ENCODE peak calls at places on chromosomes 6 and 20, in eight cellular contexts. One of them, this sample, is unnamed.

GRCh38 chr6:34616230-34616591 is 60.1 kb upstream of the SPDEF start:
- DNase-seq in SJSA1: no peak
- DNase-seq in neural progenitor cell: no peak
- DNase-seq in trophoblast cell: no peak
- DNase-seq in transverse colon: no peak
- DNase-seq in mammary epithelial cell: no peak
- DNase-seq in adrenal gland: no peak
- DNase-seq in tibial artery: no peak
- DNase-seq in this sample: no peak

GRCh38 chr20:9330151-9330550 is 184.2 kb upstream of the LAMP5 start:
- DNase-seq in trophoblast cell: no peak
- DNase-seq in mammary epithelial cell: no peak
- DNase-seq in SJSA1: no peak
- DNase-seq in tibial artery: no peak
- DNase-seq in transverse colon: peak; percentile 49
- DNase-seq in neural progenitor cell: no peak
- DNase-seq in adrenal gland: no peak
- DNase-seq in this sample: no peak

GRCh38 chr6:140566706-140567330 is 1192.4 kb upstream of the CITED2 start:
- DNase-seq in transverse colon: no peak
- DNase-seq in tibial artery: no peak
- DNase-seq in neural progenitor cell: no peak
- DNase-seq in adrenal gland: no peak
- DNase-seq in SJSA1: no peak
- DNase-seq in mammary epithelial cell: peak; percentile 55
- DNase-seq in trophoblast cell: no peak
- DNase-seq in this sample: no peak

GRCh38 chr20:50462093-50462685 is 48.0 kb upstream of the PTPN1 start:
- DNase-seq in mammary epithelial cell: no peak
- DNase-seq in trophoblast cell: peak; percentile 93
- DNase-seq in tibial artery: no peak
- DNase-seq in adrenal gland: no peak
- DNase-seq in SJSA1: no peak
- DNase-seq in neural progenitor cell: no peak
- DNase-seq in transverse colon: no peak
- DNase-seq in this sample: no peak

GRCh38 chr6:13427838-13428527 is 59.4 kb downstream of the GFOD1 start:
- DNase-seq in neural progenitor cell: no peak
- DNase-seq in trophoblast cell: no peak
- DNase-seq in tibial artery: no peak
- DNase-seq in mammary epithelial cell: no peak
- DNase-seq in adrenal gland: no peak
- DNase-seq in transverse colon: peak; percentile 59
- DNase-seq in SJSA1: no peak
- DNase-seq in this sample: no peak

GRCh38 chr6:144978208-144978607 is 693.1 kb downstream of the UTRN start:
- DNase-seq in trophoblast cell: no peak
- DNase-seq in transverse colon: no peak
- DNase-seq in mammary epithelial cell: no peak
- DNase-seq in neural progenitor cell: no peak
- DNase-seq in adrenal gland: no peak
- DNase-seq in tibial artery: no peak
- DNase-seq in SJSA1: no peak
- DNase-seq in this sample: no peak

GRCh38 chr6:55898342-55898741 is 23.0 kb upstream of the BMP5 start:
- DNase-seq in trophoblast cell: no peak
- DNase-seq in tibial artery: no peak
- DNase-seq in mammary epithelial cell: no peak
- DNase-seq in transverse colon: no peak
- DNase-seq in SJSA1: no peak
- DNase-seq in adrenal gland: no peak
- DNase-seq in neural progenitor cell: no peak
- DNase-seq in this sample: no peak

GRCh38 chr6:107396226-107396625 is 63.1 kb downstream of the PDSS2 start:
- DNase-seq in SJSA1: no peak
- DNase-seq in transverse colon: peak; percentile 16
- DNase-seq in tibial artery: no peak
- DNase-seq in neural progenitor cell: no peak
- DNase-seq in adrenal gland: no peak
- DNase-seq in mammary epithelial cell: no peak
- DNase-seq in trophoblast cell: no peak
- DNase-seq in this sample: no peak

GRCh38 chr6:160030103-160030502 is 61.2 kb downstream of the IGF2R start:
- DNase-seq in transverse colon: peak; percentile 71
- DNase-seq in mammary epithelial cell: peak; percentile 69
- DNase-seq in adrenal gland: peak; percentile 80
- DNase-seq in neural progenitor cell: peak; percentile 80
- DNase-seq in trophoblast cell: peak; percentile 18
- DNase-seq in tibial artery: peak; percentile 91
- DNase-seq in SJSA1: peak; percentile 88
- DNase-seq in this sample: peak; percentile 100

GRCh38 chr20:1130058-1130694 is 11.8 kb downstream of the PSMF1 start:
- DNase-seq in mammary epithelial cell: no peak
- DNase-seq in tibial artery: no peak
- DNase-seq in adrenal gland: no peak
- DNase-seq in transverse colon: no peak
- DNase-seq in trophoblast cell: no peak
- DNase-seq in SJSA1: no peak
- DNase-seq in neural progenitor cell: no peak
- DNase-seq in this sample: no peak

GRCh38 chr6:38725414-38726183 is 10.5 kb downstream of the DNAH8 start:
- DNase-seq in SJSA1: no peak
- DNase-seq in transverse colon: no peak
- DNase-seq in neural progenitor cell: no peak
- DNase-seq in tibial artery: no peak
- DNase-seq in adrenal gland: no peak
- DNase-seq in trophoblast cell: no peak
- DNase-seq in mammary epithelial cell: peak; percentile 17
- DNase-seq in this sample: peak; percentile 30

GRCh38 chr6:150269857-150270223 is 99.0 kb upstream of the IYD start:
- DNase-seq in SJSA1: no peak
- DNase-seq in trophoblast cell: peak; percentile 68
- DNase-seq in mammary epithelial cell: peak; percentile 100
- DNase-seq in adrenal gland: no peak
- DNase-seq in neural progenitor cell: no peak
- DNase-seq in transverse colon: no peak
- DNase-seq in tibial artery: no peak
- DNase-seq in this sample: no peak

GRCh38 chr6:31620586-31621319 is at the start of gene PRRC2A:
- DNase-seq in transverse colon: peak; percentile 96
- DNase-seq in SJSA1: peak; percentile 85
- DNase-seq in tibial artery: no peak
- DNase-seq in mammary epithelial cell: no peak
- DNase-seq in trophoblast cell: peak; percentile 47
- DNase-seq in adrenal gland: no peak
- DNase-seq in neural progenitor cell: peak; percentile 90
- DNase-seq in this sample: peak; percentile 82

GRCh38 chr6:29762051-29762450 is 38.8 kb downstream of the HLA-F start:
- DNase-seq in neural progenitor cell: no peak
- DNase-seq in transverse colon: no peak
- DNase-seq in SJSA1: no peak
- DNase-seq in adrenal gland: no peak
- DNase-seq in mammary epithelial cell: no peak
- DNase-seq in tibial artery: no peak
- DNase-seq in trophoblast cell: no peak
- DNase-seq in this sample: no peak

GRCh38 chr6:151257984-151258445 is 18.2 kb downstream of the AKAP12 start:
- DNase-seq in trophoblast cell: no peak
- DNase-seq in mammary epithelial cell: no peak
- DNase-seq in neural progenitor cell: no peak
- DNase-seq in tibial artery: no peak
- DNase-seq in adrenal gland: no peak
- DNase-seq in SJSA1: no peak
- DNase-seq in transverse colon: no peak
- DNase-seq in this sample: peak; percentile 18

GRCh38 chr6:152648090-152648489 is 10.9 kb upstream of the SYNE1 start:
- DNase-seq in tibial artery: no peak
- DNase-seq in mammary epithelial cell: no peak
- DNase-seq in SJSA1: no peak
- DNase-seq in transverse colon: no peak
- DNase-seq in adrenal gland: no peak
- DNase-seq in trophoblast cell: no peak
- DNase-seq in neural progenitor cell: no peak
- DNase-seq in this sample: no peak

GRCh38 chr6:141824258-141824795 is 308.4 kb upstream of the GJE1 start:
- DNase-seq in adrenal gland: no peak
- DNase-seq in trophoblast cell: peak; percentile 25
- DNase-seq in transverse colon: no peak
- DNase-seq in tibial artery: no peak
- DNase-seq in mammary epithelial cell: no peak
- DNase-seq in SJSA1: no peak
- DNase-seq in neural progenitor cell: no peak
- DNase-seq in this sample: no peak

GRCh38 chr6:75524322-75524972 is 30.8 kb upstream of the FILIP1 start:
- DNase-seq in adrenal gland: no peak
- DNase-seq in tibial artery: no peak
- DNase-seq in neural progenitor cell: peak; percentile 6
- DNase-seq in trophoblast cell: peak; percentile 53
- DNase-seq in mammary epithelial cell: no peak
- DNase-seq in transverse colon: no peak
- DNase-seq in SJSA1: peak; percentile 86
- DNase-seq in this sample: peak; percentile 80

GRCh38 chr20:41081276-41081814 is 52.7 kb downstream of the TOP1 start:
- DNase-seq in transverse colon: no peak
- DNase-seq in mammary epithelial cell: no peak
- DNase-seq in trophoblast cell: no peak
- DNase-seq in neural progenitor cell: no peak
- DNase-seq in tibial artery: no peak
- DNase-seq in adrenal gland: no peak
- DNase-seq in SJSA1: no peak
- DNase-seq in this sample: no peak

GRCh38 chr6:9628819-9629218 is 786.1 kb downstream of the TFAP2A start:
- DNase-seq in trophoblast cell: no peak
- DNase-seq in neural progenitor cell: no peak
- DNase-seq in mammary epithelial cell: peak; percentile 60
- DNase-seq in tibial artery: no peak
- DNase-seq in SJSA1: no peak
- DNase-seq in transverse colon: no peak
- DNase-seq in adrenal gland: no peak
- DNase-seq in this sample: no peak

GRCh38 chr6:157405986-157406385 is 25.0 kb downstream of the ZDHHC14 start:
- DNase-seq in trophoblast cell: no peak
- DNase-seq in tibial artery: no peak
- DNase-seq in adrenal gland: no peak
- DNase-seq in neural progenitor cell: no peak
- DNase-seq in SJSA1: no peak
- DNase-seq in mammary epithelial cell: peak; percentile 11
- DNase-seq in transverse colon: no peak
- DNase-seq in this sample: no peak

GRCh38 chr20:50837532-50838321 is 42.9 kb downstream of the BCAS4 start:
- DNase-seq in transverse colon: no peak
- DNase-seq in trophoblast cell: peak; percentile 25
- DNase-seq in mammary epithelial cell: peak; percentile 89
- DNase-seq in neural progenitor cell: no peak
- DNase-seq in adrenal gland: no peak
- DNase-seq in tibial artery: peak; percentile 85
- DNase-seq in SJSA1: no peak
- DNase-seq in this sample: peak; percentile 50

GRCh38 chr6:7818480-7819165 is 92.0 kb downstream of the TXNDC5 start:
- DNase-seq in SJSA1: no peak
- DNase-seq in adrenal gland: no peak
- DNase-seq in neural progenitor cell: no peak
- DNase-seq in tibial artery: no peak
- DNase-seq in trophoblast cell: no peak
- DNase-seq in transverse colon: no peak
- DNase-seq in mammary epithelial cell: no peak
- DNase-seq in this sample: no peak

GRCh38 chr6:71035871-71036270 is 79.0 kb upstream of the B3GAT2 start:
- DNase-seq in SJSA1: no peak
- DNase-seq in adrenal gland: no peak
- DNase-seq in neural progenitor cell: no peak
- DNase-seq in transverse colon: no peak
- DNase-seq in trophoblast cell: no peak
- DNase-seq in mammary epithelial cell: no peak
- DNase-seq in tibial artery: no peak
- DNase-seq in this sample: no peak
- H3K4me1 ChIP-seq in SJSA1: no peaks in the 10 kb centered on the region
- H3K4me1 ChIP-seq in adrenal gland: no peaks in the 10 kb centered on the region
- H3K4me1 ChIP-seq in neural progenitor cell: peaks cover 13% of the 10 kb centered on the region
- H3K4me1 ChIP-seq in transverse colon: no peaks in the 10 kb centered on the region
- H3K4me1 ChIP-seq in trophoblast cell: no peaks in the 10 kb centered on the region
- H3K4me1 ChIP-seq in mammary epithelial cell: no peaks in the 10 kb centered on the region
- H3K4me1 ChIP-seq in tibial artery: no peaks in the 10 kb centered on the region
- H3K4me1 ChIP-seq in this sample: no peaks in the 10 kb centered on the region

GRCh38 chr20:35700625-35701148 is 1.5 kb downstream of the ROMO1 start:
- DNase-seq in tibial artery: no peak
- DNase-seq in mammary epithelial cell: peak; percentile 12
- DNase-seq in neural progenitor cell: no peak
- DNase-seq in SJSA1: peak; percentile 28
- DNase-seq in adrenal gland: no peak
- DNase-seq in transverse colon: no peak
- DNase-seq in trophoblast cell: no peak
- DNase-seq in this sample: peak; percentile 44

GRCh38 chr20:35699127-35699913 is at the start of the genes NFS1 and ROMO1:
- DNase-seq in transverse colon: peak; percentile 87
- DNase-seq in neural progenitor cell: peak; percentile 95
- DNase-seq in SJSA1: peak; percentile 88
- DNase-seq in adrenal gland: peak; percentile 81
- DNase-seq in tibial artery: peak; percentile 90
- DNase-seq in trophoblast cell: peak; percentile 74
- DNase-seq in mammary epithelial cell: peak; percentile 78
- DNase-seq in this sample: peak; percentile 96

GRCh38 chr20:35697696-35698297 is 1.4 kb downstream of the NFS1 start:
- DNase-seq in tibial artery: no peak
- DNase-seq in mammary epithelial cell: peak; percentile 3
- DNase-seq in trophoblast cell: no peak
- DNase-seq in adrenal gland: peak; percentile 13
- DNase-seq in transverse colon: no peak
- DNase-seq in neural progenitor cell: no peak
- DNase-seq in SJSA1: peak; percentile 28
- DNase-seq in this sample: no peak

GRCh38 chr20:35699914-35700624 is 864 bp downstream of the ROMO1 start:
- DNase-seq in tibial artery: no peak
- DNase-seq in transverse colon: no peak
- DNase-seq in SJSA1: no peak
- DNase-seq in trophoblast cell: no peak
- DNase-seq in neural progenitor cell: no peak
- DNase-seq in adrenal gland: no peak
- DNase-seq in mammary epithelial cell: no peak
- DNase-seq in this sample: no peak

GRCh38 chr20:35698298-35699126 is 640 bp downstream of the NFS1 start:
- DNase-seq in tibial artery: no peak
- DNase-seq in transverse colon: no peak
- DNase-seq in SJSA1: peak; percentile 40
- DNase-seq in adrenal gland: peak; percentile 19
- DNase-seq in trophoblast cell: no peak
- DNase-seq in mammary epithelial cell: no peak
- DNase-seq in neural progenitor cell: peak; percentile 47
- DNase-seq in this sample: peak; percentile 62
- H3K27ac ChIP-seq in tibial artery: peak overlapping the region; percentile 98
- H3K27ac ChIP-seq in transverse colon: peak overlapping the region; percentile 92
- H3K27ac ChIP-seq in SJSA1: peak overlapping the region; percentile 54
- H3K27ac ChIP-seq in adrenal gland: peak overlapping the region; percentile 93
- H3K27ac ChIP-seq in trophoblast cell: no peak overlapping the region
- H3K27ac ChIP-seq in mammary epithelial cell: peak overlapping the region; percentile 78
- H3K27ac ChIP-seq in neural progenitor cell: peak overlapping the region; percentile 73
- H3K27ac ChIP-seq in this sample: peak overlapping the region; percentile 66

GRCh38 chr20:44601801-44602204 is 19.4 kb downstream of the PKIG start:
- DNase-seq in neural progenitor cell: no peak
- DNase-seq in SJSA1: no peak
- DNase-seq in tibial artery: peak; percentile 92
- DNase-seq in adrenal gland: peak; percentile 62
- DNase-seq in trophoblast cell: no peak
- DNase-seq in transverse colon: peak; percentile 51
- DNase-seq in mammary epithelial cell: no peak
- DNase-seq in this sample: no peak
- H3K4me1 ChIP-seq in neural progenitor cell: peaks cover 6% of the 10 kb centered on the region
- H3K4me1 ChIP-seq in SJSA1: peaks cover 22% of the 10 kb centered on the region
- H3K4me1 ChIP-seq in tibial artery: peaks cover 60% of the 10 kb centered on the region
- H3K4me1 ChIP-seq in adrenal gland: peaks cover 82% of the 10 kb centered on the region
- H3K4me1 ChIP-seq in trophoblast cell: peaks cover 12% of the 10 kb centered on the region
- H3K4me1 ChIP-seq in transverse colon: peaks cover 61% of the 10 kb centered on the region
- H3K4me1 ChIP-seq in mammary epithelial cell: peaks cover 5% of the 10 kb centered on the region
- H3K4me1 ChIP-seq in this sample: no peaks in the 10 kb centered on the region

GRCh38 chr6:137926985-137927384 is 59.9 kb downstream of the TNFAIP3 start:
- DNase-seq in tibial artery: no peak
- DNase-seq in trophoblast cell: no peak
- DNase-seq in adrenal gland: no peak
- DNase-seq in mammary epithelial cell: no peak
- DNase-seq in transverse colon: no peak
- DNase-seq in neural progenitor cell: no peak
- DNase-seq in SJSA1: no peak
- DNase-seq in this sample: peak; percentile 56
- H3K27ac ChIP-seq in tibial artery: no peak overlapping the region
- H3K27ac ChIP-seq in trophoblast cell: peak overlapping the region; percentile 85
- H3K27ac ChIP-seq in adrenal gland: no peak overlapping the region
- H3K27ac ChIP-seq in mammary epithelial cell: peak overlapping the region; percentile 54
- H3K27ac ChIP-seq in transverse colon: no peak overlapping the region
- H3K27ac ChIP-seq in neural progenitor cell: no peak overlapping the region
- H3K27ac ChIP-seq in SJSA1: peak overlapping the region; percentile 91
- H3K27ac ChIP-seq in this sample: no peak overlapping the region

This sample was measured in SJCRH30.